ENCODE peak calls at places on chromosomes 11 and 22, in ten cellular contexts. G is adrenal gland, B is nephron progenitor cell, U is fibroblast of the aortic adventitia, N is upper lobe of right lung, K is lower leg skin, S is right atrium auricular region, J is mucosa of descending colon, F is IMR-90, Q is cardiac muscle cell. W is an unnamed sample.

GRCh38 chr22:20762233-20762796 is 11.6 kb upstream of the SERPIND1 start:
- DNase-seq in N (no peak), U (no peak), J (no peak), Q (no peak), K (no peak), B (no peak), S (no peak), F (no peak), G (no peak), W (no peak)

GRCh38 chr11:1304376-1304775 is 5.1 kb downstream of the TOLLIP start:
- DNase-seq in S (peak), K (no peak), N (peak), U (no peak), B (no peak), J (peak), F (no peak), G (no peak), Q (peak), W (no peak)

GRCh38 chr11:70410276-70410675 is 11.9 kb downstream of the CTTN start:
- DNase-seq in Q (no peak), K (no peak), G (no peak), B (no peak), J (no peak), U (no peak), N (no peak), S (no peak), F (no peak), W (no peak)

GRCh38 chr11:134283461-134284230 is 7.5 kb downstream of the GLB1L3 start:
- DNase-seq in K (no peak), N (no peak), F (no peak), G (no peak), U (no peak), Q (no peak), J (no peak), B (no peak), S (peak), W (no peak)

GRCh38 chr11:64388911-64389310 is 29.9 kb downstream of the RPS6KA4 start:
- DNase-seq in N (no peak), F (no peak), G (no peak), B (no peak), K (no peak), J (no peak), Q (no peak), S (no peak), U (no peak), W (no peak)

GRCh38 chr22:38700789-38701628 is at the start of gene JOSD1:
- DNase-seq in S (peak), U (peak), J (peak), Q (peak), K (peak), F (peak), G (peak), B (peak), N (peak), W (peak)

GRCh38 chr11:126658306-126659056 is 303.0 kb downstream of the ST3GAL4 start:
- DNase-seq in Q (no peak), J (no peak), U (no peak), G (no peak), F (no peak), S (no peak), B (no peak), K (no peak), N (no peak), W (no peak)

GRCh38 chr11:19723572-19724342 is 11.1 kb downstream of the NAV2 start:
- DNase-seq in B (no peak), U (no peak), G (no peak), S (no peak), Q (no peak), K (no peak), N (peak), F (peak), J (peak), W (peak)

GRCh38 chr22:32353840-32354239 is 3.8 kb upstream of the RFPL3 start:
- DNase-seq in N (no peak), S (no peak), B (no peak), Q (no peak), U (no peak), K (no peak), J (no peak), F (no peak), G (no peak), W (no peak)

GRCh38 chr11:18203723-18204122 is 31.1 kb downstream of the MRGPRX4 start:
- DNase-seq in K (no peak), B (peak), N (no peak), S (no peak), G (no peak), U (peak), J (no peak), F (peak), Q (peak), W (no peak)
- TF ChIP-seq CTCF in K (no peak), B (peak), N (peak), S (no peak), G (peak), U (peak), J (no peak), F (peak), Q (peak), W (peak)

GRCh38 chr11:41498726-41499125 is 39.3 kb upstream of the LRRC4C start:
- DNase-seq in F (no peak), N (no peak), B (no peak), U (peak), S (no peak), Q (peak), J (no peak), K (no peak), G (no peak), W (peak)
- TF ChIP-seq CTCF in F (peak), N (peak), B (peak), U (no peak), S (no peak), Q (peak), J (no peak), K (no peak), G (peak), W (peak)

DNA sequence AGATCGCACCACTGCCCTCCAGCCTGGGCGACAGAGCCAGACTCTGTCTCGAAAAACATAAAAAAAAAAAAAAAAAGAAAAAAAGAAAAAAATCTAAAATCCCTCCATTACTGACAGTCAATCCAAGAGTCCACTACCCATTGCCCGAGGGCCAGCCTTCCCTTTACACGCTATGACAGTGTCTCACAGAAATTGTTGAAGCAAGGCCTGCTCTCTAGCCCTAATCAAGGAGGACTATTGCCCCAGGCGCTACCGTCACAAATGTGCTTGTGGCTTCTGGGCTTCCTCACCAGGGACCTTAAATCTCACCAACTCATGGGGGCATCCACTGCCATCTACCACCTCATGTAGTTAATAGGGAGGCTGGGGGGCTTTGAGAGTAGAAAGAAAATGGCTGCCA is 49.9 kb downstream of the UBASH3B start:
- DNase-seq in U (no peak), S (no peak), J (no peak), N (no peak), K (no peak), G (no peak), F (no peak), Q (no peak), B (no peak), W (no peak)
- TF ChIP-seq CTCF in U (no peak), S (no peak), J (no peak), N (no peak), K (no peak), G (no peak), F (no peak), Q (no peak), B (no peak), W (no peak)

GRCh38 chr11:8219257-8220021 is 44.2 kb downstream of the LMO1 start:
- DNase-seq in Q (peak), G (peak), S (no peak), N (no peak), B (peak), J (no peak), F (peak), U (peak), K (no peak), W (peak)
- TF ChIP-seq CTCF in Q (peak), G (peak), S (peak), N (peak), B (peak), J (peak), F (peak), U (peak), K (no peak), W (peak)

GRCh38 chr22:43812890-43813289 is 785 bp upstream of the EFCAB6 start:
- DNase-seq in B (no peak), Q (no peak), U (no peak), J (no peak), N (no peak), K (no peak), G (no peak), S (no peak), F (no peak), W (no peak)

GRCh38 chr22:43814264-43814663 is 2.2 kb upstream of the EFCAB6 start:
- DNase-seq in S (no peak), B (no peak), U (no peak), N (no peak), K (no peak), G (no peak), F (no peak), Q (no peak), J (no peak), W (no peak)

GRCh38 chr22:43817402-43817801 is 5.3 kb upstream of the EFCAB6 start:
- DNase-seq in Q (no peak), U (no peak), G (no peak), K (no peak), N (no peak), B (no peak), J (no peak), F (no peak), S (no peak), W (no peak)

GRCh38 chr22:43811777-43812148 is 342 bp downstream of the EFCAB6 start:
- DNase-seq in F (peak), N (no peak), B (no peak), Q (no peak), G (no peak), K (no peak), U (peak), S (no peak), J (no peak), W (no peak)

DNA sequence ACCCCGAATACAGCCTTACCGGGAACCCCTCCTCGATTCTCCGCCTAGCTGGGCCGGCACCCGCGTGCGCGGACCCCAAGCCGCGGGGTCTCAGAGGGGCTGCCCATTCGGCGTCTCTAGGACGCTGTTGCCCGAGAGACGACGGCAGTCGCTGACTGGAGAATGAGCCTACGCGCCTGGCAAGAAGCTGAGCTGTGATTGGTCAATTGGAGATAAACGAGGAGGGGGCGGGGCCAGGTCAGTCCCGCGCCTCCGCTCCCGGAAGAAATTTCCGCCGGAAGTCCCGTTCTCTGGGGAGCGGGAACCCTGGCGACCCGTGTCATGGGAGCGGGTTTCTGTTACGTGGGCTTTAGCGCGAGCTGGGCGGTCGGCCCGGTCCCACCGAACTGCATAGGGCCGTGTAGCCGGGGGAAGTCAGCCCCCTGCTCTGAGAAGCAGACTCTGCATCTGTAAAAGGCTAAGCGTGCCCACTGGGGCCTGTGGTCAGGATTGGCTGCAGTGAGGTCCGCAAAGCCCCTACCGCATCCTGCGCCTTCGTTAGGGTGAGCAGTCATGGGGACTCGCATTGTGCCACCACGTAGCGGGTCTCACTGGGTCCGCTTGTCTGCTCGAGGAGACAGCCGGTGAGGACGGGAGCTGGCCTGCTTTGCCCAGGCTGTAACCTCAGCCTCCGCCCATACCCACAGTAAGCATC is at the start of gene EFCAB6:
- DNase-seq in Q (peak), K (peak), J (peak), S (peak), N (peak), B (peak), F (peak), U (peak), G (peak), W (peak)
- TF ChIP-seq CTCF in Q (no peak), K (no peak), J (no peak), S (no peak), N (no peak), B (no peak), F (no peak), U (no peak), G (no peak), W (no peak)

GRCh38 chr11:14518820-14519219 is 1.4 kb downstream of the PSMA1 start:
- DNase-seq in K (no peak), Q (no peak), F (no peak), B (no peak), N (no peak), S (no peak), U (no peak), G (no peak), J (no peak), W (no peak)

GRCh38 chr11:14522245-14522644 is 2.1 kb upstream of the PSMA1 start:
- DNase-seq in G (no peak), J (no peak), B (no peak), N (no peak), S (no peak), K (no peak), F (no peak), Q (no peak), U (no peak), W (no peak)

GRCh38 chr11:14519692-14520085 is 497 bp downstream of the PSMA1 start:
- DNase-seq in G (no peak), U (no peak), Q (no peak), N (no peak), J (no peak), F (peak), K (no peak), S (no peak), B (no peak), W (peak)

GRCh38 chr11:14520902-14521151 is 641 bp upstream of the PSMA1 start:
- DNase-seq in G (no peak), S (no peak), Q (no peak), B (no peak), J (no peak), F (no peak), U (no peak), N (no peak), K (no peak), W (no peak)

DNA sequence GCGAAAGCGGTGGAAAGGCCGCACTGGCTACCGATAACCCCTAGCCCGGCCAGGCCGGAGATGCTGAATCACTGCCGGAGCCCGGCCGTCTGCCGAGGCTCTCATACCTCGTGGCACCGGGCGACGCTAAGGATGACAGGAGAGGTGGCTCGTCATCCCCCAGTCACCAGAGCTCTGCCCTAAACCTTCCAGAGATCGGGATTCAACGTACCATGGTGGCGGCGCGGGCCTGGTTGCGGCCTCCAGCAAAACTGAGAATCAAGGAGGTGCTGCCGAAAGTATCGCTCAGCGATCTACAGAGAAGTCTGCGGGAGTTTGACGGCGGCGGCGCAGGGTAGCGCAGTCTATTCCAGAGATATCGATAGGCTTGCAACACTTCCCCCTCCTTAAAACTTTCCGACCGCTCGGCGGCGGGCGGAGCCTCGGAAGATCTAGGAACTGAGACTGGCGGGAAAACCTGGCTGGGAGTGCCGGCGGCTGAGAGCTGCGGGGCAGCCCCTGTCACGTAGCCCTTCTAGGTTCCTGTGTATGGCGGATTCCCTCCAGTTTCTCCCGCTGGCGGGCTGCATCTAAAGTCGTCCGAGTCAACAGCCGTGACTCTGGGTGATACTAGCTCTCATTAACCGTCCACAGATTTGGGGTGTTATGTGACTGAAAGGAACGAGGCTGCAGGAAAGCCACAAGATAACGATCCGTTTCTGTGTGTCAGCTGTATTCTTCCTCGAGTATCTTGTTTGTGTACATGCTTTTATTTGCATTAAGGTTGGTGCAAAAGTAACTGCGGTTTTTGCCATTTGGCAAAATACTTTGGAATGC is at the start of gene PSMA1:
- DNase-seq in J (peak), G (peak), U (peak), N (peak), K (peak), B (peak), Q (peak), S (peak), F (peak), W (peak)
- TF ChIP-seq CTCF in J (peak), G (peak), U (peak), N (peak), K (no peak), B (no peak), Q (peak), S (peak), F (no peak), W (peak)

GRCh38 chr22:37196539-37197450 is 8.7 kb upstream of the C1QTNF6 start:
- DNase-seq in Q (peak), S (peak), J (peak), K (peak), U (peak), B (no peak), N (peak), G (peak), F (peak), W (peak)
- TF ChIP-seq CTCF in Q (no peak), S (peak), J (no peak), K (no peak), U (peak), B (no peak), N (peak), G (peak), F (peak), W (peak)

W was measured in HFFc6.